ENCODE peak calls at places on chromosomes 13 and 19, in seven cellular contexts. G is GM12865, Q is left ventricle myocardium inferior, C is AG09309, O is BJ, B is body of pancreas, S is psoas muscle. I is an unnamed sample.
A peak's percentile ranks its signal among the peaks of the same experiment; 100 is the strongest.

GRCh38 chr13:112066624-112067004 is 335 bp upstream of the SOX1 start:
- DNase-seq in G (no peak), Q (peak; percentile 52), C (no peak), O (no peak), B (peak; percentile 29), S (peak; percentile 38), I (no peak)

GRCh38 chr19:3612901-3613741 is 6.4 kb upstream of the TBXA2R start:
- DNase-seq in G (no peak), Q (no peak), C (no peak), O (no peak), B (no peak), S (no peak), I (no peak)

GRCh38 chr19:5541456-5541855 is 26.3 kb downstream of the TINCR start:
- DNase-seq in G (no peak), Q (no peak), C (no peak), O (no peak), B (no peak), S (no peak), I (no peak)

GRCh38 chr19:58559275-58560006 is 1.0 kb upstream of the UBE2M start:
- DNase-seq in G (peak; percentile 97), Q (peak; percentile 90), C (peak; percentile 74), O (peak; percentile 64), B (peak; percentile 94), S (peak; percentile 94), I (peak; percentile 79)

GRCh38 chr19:53101518-53101917 is 1.7 kb downstream of the ZNF160 start:
- DNase-seq in G (no peak), Q (no peak), C (no peak), O (no peak), B (no peak), S (no peak), I (no peak)

GRCh38 chr13:110914293-110915056 is 394 bp downstream of the ANKRD10 start:
- DNase-seq in G (peak; percentile 92), Q (peak; percentile 90), C (no peak), O (no peak), B (peak; percentile 82), S (peak; percentile 83), I (no peak)

GRCh38 chr13:114004416-114005205 is 30.7 kb upstream of the C13orf46 start:
- DNase-seq in G (no peak), Q (peak; percentile 39), C (no peak), O (no peak), B (no peak), S (peak; percentile 30), I (no peak)

GRCh38 chr19:1471514-1472107 is 7.4 kb downstream of the C19orf25 start:
- DNase-seq in G (no peak), Q (no peak), C (no peak), O (no peak), B (no peak), S (no peak), I (no peak)

GRCh38 chr19:42253245-42254082 is 1.5 kb downstream of the ERF start:
- DNase-seq in G (peak; percentile 65), Q (peak; percentile 65), C (no peak), O (no peak), B (peak; percentile 59), S (peak; percentile 68), I (no peak)

GRCh38 chr13:76425930-76426329 is 460.3 kb downstream of the KCTD12 start:
- DNase-seq in G (no peak), Q (no peak), C (peak; percentile 17), O (no peak), B (peak; percentile 3), S (no peak), I (no peak)

GRCh38 chr19:7772752-7773291 is 9.8 kb downstream of the CLEC4M start:
- DNase-seq in G (peak; percentile 81), Q (no peak), C (no peak), O (no peak), B (no peak), S (no peak), I (no peak)

GRCh38 chr19:7618366-7618765 is 11.0 kb downstream of the XAB2 start:
- DNase-seq in G (no peak), Q (no peak), C (no peak), O (no peak), B (peak; percentile 83), S (no peak), I (peak; percentile 70)

GRCh38 chr13:83613524-83613923 is 268.8 kb downstream of the SLITRK1 start:
- DNase-seq in G (no peak), Q (no peak), C (no peak), O (no peak), B (no peak), S (no peak), I (no peak)

GRCh38 chr19:42480335-42481095 is 37.8 kb upstream of the CXCL17 start:
- DNase-seq in G (peak; percentile 19), Q (no peak), C (no peak), O (peak; percentile 48), B (peak; percentile 56), S (no peak), I (no peak)

GRCh38 chr13:30739646-30740642 is 4.6 kb downstream of the ALOX5AP start:
- DNase-seq in G (peak; percentile 90), Q (no peak), C (peak; percentile 38), O (no peak), B (peak; percentile 15), S (no peak), I (no peak)

GRCh38 chr13:42786696-42787095 is 5.3 kb downstream of the FAM216B start:
- DNase-seq in G (no peak), Q (no peak), C (no peak), O (no peak), B (no peak), S (no peak), I (no peak)

GRCh38 chr19:17340302-17340870 is 3.0 kb downstream of the GTPBP3 start:
- DNase-seq in G (peak; percentile 59), Q (no peak), C (no peak), O (no peak), B (no peak), S (peak; percentile 61), I (no peak)

GRCh38 chr13:95113601-95114000 is 187.7 kb downstream of the ABCC4 start:
- DNase-seq in G (no peak), Q (no peak), C (no peak), O (no peak), B (no peak), S (no peak), I (no peak)

GRCh38 chr13:61052175-61052574 is 363.5 kb downstream of the PCDH20 start:
- DNase-seq in G (no peak), Q (no peak), C (no peak), O (no peak), B (no peak), S (no peak), I (no peak)

GRCh38 chr13:29589967-29590366 is 5.5 kb downstream of the SLC7A1 start:
- DNase-seq in G (no peak), Q (no peak), C (no peak), O (no peak), B (no peak), S (no peak), I (no peak)

GRCh38 chr19:24159707-24160106 is 72.7 kb downstream of the ZNF254 start:
- DNase-seq in G (peak; percentile 0), Q (no peak), C (no peak), O (no peak), B (no peak), S (no peak), I (peak; percentile 40)
- TF ChIP-seq CTCF in G (peak; percentile 4), Q (peak; percentile 44), C (peak; percentile 39), O (peak; percentile 34), B (no peak), S (no peak), I (peak; percentile 82)

GRCh38 chr19:15280048-15280725 is 47.9 kb upstream of the EPHX3 start:
- DNase-seq in G (no peak), Q (peak; percentile 69), C (no peak), O (no peak), B (peak; percentile 31), S (peak; percentile 76), I (no peak)
- H3K4me3 ChIP-seq in G (no peak overlapping the region), Q (peak overlapping the region; percentile 12), C (no peak overlapping the region), O (no peak overlapping the region), B (no peak overlapping the region), S (peak overlapping the region; percentile 0), I (no peak overlapping the region)

GRCh38 chr13:68304287-68304893 is 1074.3 kb upstream of the PCDH9 start:
- DNase-seq in G (peak; percentile 12), Q (no peak), C (no peak), O (no peak), B (no peak), S (no peak), I (peak; percentile 1)
- TF ChIP-seq CTCF in G (peak; percentile 48), Q (peak; percentile 62), C (peak; percentile 12), O (no peak), B (peak; percentile 62), S (peak; percentile 6), I (peak; percentile 28)

DNA sequence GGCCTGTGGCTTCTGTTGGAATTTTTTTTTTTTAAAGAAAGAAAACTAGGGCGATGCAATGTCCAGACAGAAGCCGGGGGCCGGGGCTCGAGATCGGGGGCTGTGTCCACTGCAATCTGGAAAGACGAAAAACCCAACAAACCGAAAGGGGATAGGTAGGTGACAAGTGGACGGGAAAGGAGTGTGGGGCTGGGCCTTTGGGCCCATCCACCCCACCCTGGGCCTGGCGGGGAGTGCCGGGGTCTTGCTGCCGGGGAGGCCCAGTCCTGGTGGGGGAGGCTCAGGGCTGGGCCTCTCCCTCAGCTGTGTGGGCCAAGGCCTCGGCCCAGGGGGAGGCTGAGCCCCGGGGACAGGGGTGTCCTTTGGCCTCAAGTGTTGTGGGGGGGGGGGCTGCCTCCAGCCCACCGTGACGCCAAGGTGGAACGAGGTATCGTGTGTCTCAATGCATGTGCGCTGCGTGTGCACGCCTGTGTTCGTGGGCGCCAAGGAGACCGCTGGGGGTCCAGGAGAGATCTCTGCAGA is 17.4 kb downstream of the PRKCSH start:
- DNase-seq in G (no peak), Q (no peak), C (no peak), O (no peak), B (no peak), S (no peak), I (no peak)
- H3K4me3 ChIP-seq in G (peak overlapping the region; percentile 97), Q (no peak overlapping the region), C (no peak overlapping the region), O (no peak overlapping the region), B (no peak overlapping the region), S (no peak overlapping the region), I (no peak overlapping the region)

I was measured in LNCaP clone FGC.